ENCODE peak calls at places on chromosome 18, in five cellular contexts. Q, P, W, N and V are unnamed samples.

GRCh38 chr18:67410671-67411070 is 105.8 kb downstream of the DSEL start:
- DNase-seq in N (no peak), P (no peak), W (no peak), Q (no peak), V (no peak)

GRCh38 chr18:32049393-32050161 is 31.0 kb downstream of the RNF125 start:
- DNase-seq in Q (peak), W (no peak), P (peak), N (no peak), V (no peak)

GRCh38 chr18:7221424-7222155 is 9.3 kb upstream of the LRRC30 start:
- DNase-seq in N (peak), P (peak), W (peak), Q (no peak), V (peak)

GRCh38 chr18:10086458-10086857 is 172.6 kb downstream of the VAPA start:
- DNase-seq in P (no peak), Q (no peak), N (no peak), W (no peak), V (peak)

GRCh38 chr18:79948719-79949411 is 2.6 kb downstream of the SLC66A2 start:
- DNase-seq in Q (no peak), P (no peak), W (no peak), N (no peak), V (no peak)

GRCh38 chr18:71443726-71444480 is 1100.2 kb downstream of the CBLN2 start:
- DNase-seq in P (peak), W (no peak), Q (no peak), N (no peak), V (peak)

GRCh38 chr18:58671941-58672565 is 788 bp downstream of the MALT1 start:
- DNase-seq in Q (peak), P (no peak), W (no peak), N (peak), V (no peak)

GRCh38 chr18:261398-262073 is 6.3 kb downstream of the THOC1 start:
- DNase-seq in W (no peak), P (no peak), N (no peak), Q (no peak), V (no peak)

GRCh38 chr18:11741505-11742145 is 52.6 kb downstream of the GNAL start:
- DNase-seq in Q (no peak), W (no peak), N (peak), P (no peak), V (no peak)

GRCh38 chr18:66587430-66587829 is 16.5 kb downstream of the CDH19 start:
- DNase-seq in Q (no peak), W (no peak), N (no peak), P (no peak), V (no peak)

GRCh38 chr18:69954719-69955118 is 7.0 kb upstream of the CD226 start:
- DNase-seq in Q (no peak), W (no peak), N (no peak), P (no peak), V (no peak)